ENCODE peak calls at places on chromosomes 11 and 22, in eight cellular contexts. One of them, this sample, is unnamed.

GRCh38 chr22:42622061-42622710 is 7.5 kb upstream of the POLDIP3 start:
- DNase-seq in fibroblast of lung: no peak
- DNase-seq in astrocyte of the spinal cord: no peak
- DNase-seq in mucosa of descending colon: no peak
- DNase-seq in fibroblast of mammary gland: no peak
- DNase-seq in stomach: no peak
- DNase-seq in heart left ventricle: no peak
- DNase-seq in CD4-positive, alpha-beta T cell: no peak
- DNase-seq in this sample: no peak

GRCh38 chr11:113193894-113194293 is 120.5 kb upstream of the TTC12 start:
- DNase-seq in fibroblast of lung: peak
- DNase-seq in astrocyte of the spinal cord: peak
- DNase-seq in mucosa of descending colon: no peak
- DNase-seq in fibroblast of mammary gland: peak
- DNase-seq in stomach: peak
- DNase-seq in heart left ventricle: peak
- DNase-seq in CD4-positive, alpha-beta T cell: no peak
- DNase-seq in this sample: no peak

GRCh38 chr11:58640386-58641023 is 18.0 kb downstream of the CNTF start:
- DNase-seq in fibroblast of lung: no peak
- DNase-seq in astrocyte of the spinal cord: no peak
- DNase-seq in mucosa of descending colon: no peak
- DNase-seq in fibroblast of mammary gland: no peak
- DNase-seq in stomach: no peak
- DNase-seq in heart left ventricle: no peak
- DNase-seq in CD4-positive, alpha-beta T cell: no peak
- DNase-seq in this sample: no peak

GRCh38 chr11:99199336-99199735 is 178.6 kb downstream of the CNTN5 start:
- DNase-seq in fibroblast of lung: peak
- DNase-seq in astrocyte of the spinal cord: peak
- DNase-seq in mucosa of descending colon: no peak
- DNase-seq in fibroblast of mammary gland: peak
- DNase-seq in stomach: no peak
- DNase-seq in heart left ventricle: peak
- DNase-seq in CD4-positive, alpha-beta T cell: no peak
- DNase-seq in this sample: no peak

GRCh38 chr11:1878134-1879031 is 13.3 kb downstream of the PRR33 start:
- DNase-seq in fibroblast of lung: no peak
- DNase-seq in astrocyte of the spinal cord: no peak
- DNase-seq in mucosa of descending colon: peak
- DNase-seq in fibroblast of mammary gland: no peak
- DNase-seq in stomach: no peak
- DNase-seq in heart left ventricle: peak
- DNase-seq in CD4-positive, alpha-beta T cell: no peak
- DNase-seq in this sample: no peak

GRCh38 chr11:69707156-69707555 is 3.3 kb upstream of the FGF19 start:
- DNase-seq in fibroblast of lung: no peak
- DNase-seq in astrocyte of the spinal cord: no peak
- DNase-seq in mucosa of descending colon: no peak
- DNase-seq in fibroblast of mammary gland: no peak
- DNase-seq in stomach: peak
- DNase-seq in heart left ventricle: no peak
- DNase-seq in CD4-positive, alpha-beta T cell: no peak
- DNase-seq in this sample: no peak

GRCh38 chr11:134945993-134946392 is 534.0 kb upstream of the B3GAT1 start:
- DNase-seq in fibroblast of lung: no peak
- DNase-seq in astrocyte of the spinal cord: no peak
- DNase-seq in mucosa of descending colon: no peak
- DNase-seq in fibroblast of mammary gland: no peak
- DNase-seq in stomach: no peak
- DNase-seq in heart left ventricle: no peak
- DNase-seq in CD4-positive, alpha-beta T cell: no peak
- DNase-seq in this sample: no peak

GRCh38 chr11:11391796-11392195 is 38.7 kb upstream of the CSNK2A3 start:
- DNase-seq in fibroblast of lung: peak
- DNase-seq in astrocyte of the spinal cord: peak
- DNase-seq in mucosa of descending colon: no peak
- DNase-seq in fibroblast of mammary gland: peak
- DNase-seq in stomach: no peak
- DNase-seq in heart left ventricle: no peak
- DNase-seq in CD4-positive, alpha-beta T cell: no peak
- DNase-seq in this sample: no peak

GRCh38 chr22:21632237-21632895 is at the start of gene CCDC116:
- DNase-seq in fibroblast of lung: no peak
- DNase-seq in astrocyte of the spinal cord: no peak
- DNase-seq in mucosa of descending colon: peak
- DNase-seq in fibroblast of mammary gland: no peak
- DNase-seq in stomach: peak
- DNase-seq in heart left ventricle: no peak
- DNase-seq in CD4-positive, alpha-beta T cell: peak
- DNase-seq in this sample: no peak

GRCh38 chr11:125091247-125091876 is 20.1 kb downstream of the TMEM218 start:
- DNase-seq in fibroblast of lung: peak
- DNase-seq in astrocyte of the spinal cord: peak
- DNase-seq in mucosa of descending colon: no peak
- DNase-seq in fibroblast of mammary gland: peak
- DNase-seq in stomach: no peak
- DNase-seq in heart left ventricle: peak
- DNase-seq in CD4-positive, alpha-beta T cell: no peak
- DNase-seq in this sample: peak

GRCh38 chr11:14119357-14119756 is 156.8 kb downstream of the SPON1 start:
- DNase-seq in fibroblast of lung: no peak
- DNase-seq in astrocyte of the spinal cord: no peak
- DNase-seq in mucosa of descending colon: no peak
- DNase-seq in fibroblast of mammary gland: no peak
- DNase-seq in stomach: no peak
- DNase-seq in heart left ventricle: no peak
- DNase-seq in CD4-positive, alpha-beta T cell: no peak
- DNase-seq in this sample: no peak

GRCh38 chr22:49574205-49574604 is 253.5 kb downstream of the BRD1 start:
- DNase-seq in fibroblast of lung: no peak
- DNase-seq in astrocyte of the spinal cord: no peak
- DNase-seq in mucosa of descending colon: no peak
- DNase-seq in fibroblast of mammary gland: no peak
- DNase-seq in stomach: peak
- DNase-seq in heart left ventricle: no peak
- DNase-seq in CD4-positive, alpha-beta T cell: peak
- DNase-seq in this sample: no peak

GRCh38 chr11:66361502-66361941 is 10.0 kb downstream of the SLC29A2 start:
- DNase-seq in fibroblast of lung: no peak
- DNase-seq in astrocyte of the spinal cord: no peak
- DNase-seq in mucosa of descending colon: peak
- DNase-seq in fibroblast of mammary gland: no peak
- DNase-seq in stomach: no peak
- DNase-seq in heart left ventricle: no peak
- DNase-seq in CD4-positive, alpha-beta T cell: no peak
- DNase-seq in this sample: no peak

GRCh38 chr11:61922539-61922938 is 5.2 kb upstream of the RAB3IL1 start:
- DNase-seq in fibroblast of lung: peak
- DNase-seq in astrocyte of the spinal cord: peak
- DNase-seq in mucosa of descending colon: peak
- DNase-seq in fibroblast of mammary gland: peak
- DNase-seq in stomach: peak
- DNase-seq in heart left ventricle: peak
- DNase-seq in CD4-positive, alpha-beta T cell: no peak
- DNase-seq in this sample: peak

GRCh38 chr22:47356433-47357011 is 594.1 kb downstream of the TBC1D22A start:
- DNase-seq in fibroblast of lung: no peak
- DNase-seq in astrocyte of the spinal cord: no peak
- DNase-seq in mucosa of descending colon: no peak
- DNase-seq in fibroblast of mammary gland: no peak
- DNase-seq in stomach: peak
- DNase-seq in heart left ventricle: no peak
- DNase-seq in CD4-positive, alpha-beta T cell: no peak
- DNase-seq in this sample: no peak

GRCh38 chr22:47065756-47066615 is 303.5 kb downstream of the TBC1D22A start:
- DNase-seq in fibroblast of lung: peak
- DNase-seq in astrocyte of the spinal cord: no peak
- DNase-seq in mucosa of descending colon: no peak
- DNase-seq in fibroblast of mammary gland: peak
- DNase-seq in stomach: peak
- DNase-seq in heart left ventricle: no peak
- DNase-seq in CD4-positive, alpha-beta T cell: no peak
- DNase-seq in this sample: no peak

GRCh38 chr11:128424271-128424709 is 163.1 kb downstream of the ETS1 start:
- DNase-seq in fibroblast of lung: peak
- DNase-seq in astrocyte of the spinal cord: peak
- DNase-seq in mucosa of descending colon: peak
- DNase-seq in fibroblast of mammary gland: no peak
- DNase-seq in stomach: no peak
- DNase-seq in heart left ventricle: peak
- DNase-seq in CD4-positive, alpha-beta T cell: no peak
- DNase-seq in this sample: no peak

GRCh38 chr11:44575288-44575672 is 9.8 kb downstream of the CD82 start:
- DNase-seq in fibroblast of lung: peak
- DNase-seq in astrocyte of the spinal cord: peak
- DNase-seq in mucosa of descending colon: no peak
- DNase-seq in fibroblast of mammary gland: peak
- DNase-seq in stomach: no peak
- DNase-seq in heart left ventricle: no peak
- DNase-seq in CD4-positive, alpha-beta T cell: no peak
- DNase-seq in this sample: no peak

GRCh38 chr22:48952256-48953102 is 875.2 kb downstream of the BRD1 start:
- DNase-seq in fibroblast of lung: no peak
- DNase-seq in astrocyte of the spinal cord: no peak
- DNase-seq in mucosa of descending colon: peak
- DNase-seq in fibroblast of mammary gland: no peak
- DNase-seq in stomach: peak
- DNase-seq in heart left ventricle: no peak
- DNase-seq in CD4-positive, alpha-beta T cell: peak
- DNase-seq in this sample: no peak

GRCh38 chr11:118533769-118534729 is 3.1 kb downstream of the TMEM25 start:
- DNase-seq in fibroblast of lung: no peak
- DNase-seq in astrocyte of the spinal cord: no peak
- DNase-seq in mucosa of descending colon: no peak
- DNase-seq in fibroblast of mammary gland: no peak
- DNase-seq in stomach: no peak
- DNase-seq in heart left ventricle: no peak
- DNase-seq in CD4-positive, alpha-beta T cell: no peak
- DNase-seq in this sample: no peak

GRCh38 chr22:49600891-49601431 is 226.7 kb downstream of the BRD1 start:
- DNase-seq in fibroblast of lung: no peak
- DNase-seq in astrocyte of the spinal cord: no peak
- DNase-seq in mucosa of descending colon: no peak
- DNase-seq in fibroblast of mammary gland: no peak
- DNase-seq in stomach: no peak
- DNase-seq in heart left ventricle: no peak
- DNase-seq in CD4-positive, alpha-beta T cell: peak
- DNase-seq in this sample: no peak

GRCh38 chr11:47843354-47844060 is 4.6 kb downstream of the NUP160 start:
- DNase-seq in fibroblast of lung: no peak
- DNase-seq in astrocyte of the spinal cord: no peak
- DNase-seq in mucosa of descending colon: no peak
- DNase-seq in fibroblast of mammary gland: no peak
- DNase-seq in stomach: no peak
- DNase-seq in heart left ventricle: no peak
- DNase-seq in CD4-positive, alpha-beta T cell: no peak
- DNase-seq in this sample: no peak

GRCh38 chr11:32431657-32432056 is 3.7 kb downstream of the WT1 start:
- DNase-seq in fibroblast of lung: no peak
- DNase-seq in astrocyte of the spinal cord: no peak
- DNase-seq in mucosa of descending colon: no peak
- DNase-seq in fibroblast of mammary gland: no peak
- DNase-seq in stomach: no peak
- DNase-seq in heart left ventricle: no peak
- DNase-seq in CD4-positive, alpha-beta T cell: no peak
- DNase-seq in this sample: no peak

GRCh38 chr11:107184936-107185335 is 166.7 kb upstream of the GUCY1A2 start:
- DNase-seq in fibroblast of lung: no peak
- DNase-seq in astrocyte of the spinal cord: no peak
- DNase-seq in mucosa of descending colon: no peak
- DNase-seq in fibroblast of mammary gland: no peak
- DNase-seq in stomach: no peak
- DNase-seq in heart left ventricle: no peak
- DNase-seq in CD4-positive, alpha-beta T cell: no peak
- DNase-seq in this sample: no peak

GRCh38 chr11:46666982-46667590 is 33.3 kb downstream of the ARHGAP1 start:
- DNase-seq in fibroblast of lung: no peak
- DNase-seq in astrocyte of the spinal cord: no peak
- DNase-seq in mucosa of descending colon: no peak
- DNase-seq in fibroblast of mammary gland: no peak
- DNase-seq in stomach: no peak
- DNase-seq in heart left ventricle: no peak
- DNase-seq in CD4-positive, alpha-beta T cell: no peak
- DNase-seq in this sample: no peak

DNA sequence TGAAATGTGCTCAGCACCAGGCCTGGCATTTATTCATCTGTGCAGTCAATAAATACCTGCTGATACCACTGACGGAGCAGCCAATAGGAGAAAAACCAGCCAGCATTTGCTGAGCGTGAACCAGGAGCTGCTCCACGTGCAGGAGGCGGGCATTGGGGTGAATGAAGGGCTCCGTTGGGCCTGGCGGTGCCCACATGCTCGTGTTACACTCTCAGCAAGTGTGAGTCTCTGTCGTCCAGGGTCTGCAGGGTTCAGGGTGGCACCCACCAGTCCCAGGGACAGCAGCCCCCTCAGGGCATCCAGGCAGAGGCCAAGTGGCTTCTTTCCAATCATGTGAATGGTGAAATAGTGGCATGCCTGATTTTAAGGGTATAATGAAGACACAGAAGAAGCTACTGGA is 4.2 kb upstream of the RPS19BP1 start:
- DNase-seq in fibroblast of lung: no peak
- DNase-seq in astrocyte of the spinal cord: no peak
- DNase-seq in mucosa of descending colon: no peak
- DNase-seq in fibroblast of mammary gland: no peak
- DNase-seq in stomach: no peak
- DNase-seq in heart left ventricle: no peak
- DNase-seq in CD4-positive, alpha-beta T cell: no peak
- DNase-seq in this sample: no peak
- TF ChIP-seq CTCF in fibroblast of lung: no peak
- TF ChIP-seq CTCF in astrocyte of the spinal cord: no peak
- TF ChIP-seq CTCF in mucosa of descending colon: no peak
- TF ChIP-seq CTCF in fibroblast of mammary gland: no peak
- TF ChIP-seq CTCF in stomach: no peak
- TF ChIP-seq CTCF in heart left ventricle: no peak
- TF ChIP-seq CTCF in CD4-positive, alpha-beta T cell: no peak
- TF ChIP-seq CTCF in this sample: no peak

GRCh38 chr11:111879637-111879960 is 258 bp downstream of the CFAP68 start:
- DNase-seq in fibroblast of lung: peak
- DNase-seq in astrocyte of the spinal cord: no peak
- DNase-seq in mucosa of descending colon: no peak
- DNase-seq in fibroblast of mammary gland: no peak
- DNase-seq in stomach: no peak
- DNase-seq in heart left ventricle: no peak
- DNase-seq in CD4-positive, alpha-beta T cell: no peak
- DNase-seq in this sample: no peak
- TF ChIP-seq CTCF in fibroblast of lung: no peak
- TF ChIP-seq CTCF in astrocyte of the spinal cord: no peak
- TF ChIP-seq CTCF in mucosa of descending colon: no peak
- TF ChIP-seq CTCF in fibroblast of mammary gland: no peak
- TF ChIP-seq CTCF in stomach: no peak
- TF ChIP-seq CTCF in heart left ventricle: no peak
- TF ChIP-seq CTCF in CD4-positive, alpha-beta T cell: no peak
- TF ChIP-seq CTCF in this sample: no peak

GRCh38 chr11:40129276-40129675 is 1330.2 kb downstream of the LRRC4C start:
- DNase-seq in fibroblast of lung: no peak
- DNase-seq in astrocyte of the spinal cord: peak
- DNase-seq in mucosa of descending colon: no peak
- DNase-seq in fibroblast of mammary gland: no peak
- DNase-seq in stomach: no peak
- DNase-seq in heart left ventricle: no peak
- DNase-seq in CD4-positive, alpha-beta T cell: no peak
- DNase-seq in this sample: peak
- TF ChIP-seq CTCF in fibroblast of lung: peak
- TF ChIP-seq CTCF in astrocyte of the spinal cord: peak
- TF ChIP-seq CTCF in mucosa of descending colon: no peak
- TF ChIP-seq CTCF in fibroblast of mammary gland: peak
- TF ChIP-seq CTCF in stomach: no peak
- TF ChIP-seq CTCF in heart left ventricle: peak
- TF ChIP-seq CTCF in CD4-positive, alpha-beta T cell: no peak
- TF ChIP-seq CTCF in this sample: no peak

GRCh38 chr22:25777870-25778269 is 35.9 kb downstream of the MYO18B start:
- DNase-seq in fibroblast of lung: peak
- DNase-seq in astrocyte of the spinal cord: peak
- DNase-seq in mucosa of descending colon: no peak
- DNase-seq in fibroblast of mammary gland: peak
- DNase-seq in stomach: no peak
- DNase-seq in heart left ventricle: no peak
- DNase-seq in CD4-positive, alpha-beta T cell: no peak
- DNase-seq in this sample: peak
- TF ChIP-seq CTCF in fibroblast of lung: peak
- TF ChIP-seq CTCF in astrocyte of the spinal cord: peak
- TF ChIP-seq CTCF in mucosa of descending colon: no peak
- TF ChIP-seq CTCF in fibroblast of mammary gland: peak
- TF ChIP-seq CTCF in stomach: no peak
- TF ChIP-seq CTCF in heart left ventricle: peak
- TF ChIP-seq CTCF in CD4-positive, alpha-beta T cell: no peak
- TF ChIP-seq CTCF in this sample: peak